ENCODE peak calls at places on chromosomes 3 and 15, in four cellular contexts. M is upper lobe of right lung, A is psoas muscle, O is MM.1S. F is an unnamed sample.

GRCh38 chr15:67691450-67691849 is 133.9 kb upstream of the SKOR1 start:
- DNase-seq in M (no peak), A (no peak), O (no peak), F (no peak)

GRCh38 chr3:123719785-123720531 is 135.1 kb upstream of the HACD2 start:
- DNase-seq in M (no peak), A (no peak), O (no peak), F (no peak)

GRCh38 chr3:197374951-197375560 is 76.6 kb upstream of the DLG1 start:
- DNase-seq in M (no peak), A (no peak), O (no peak), F (no peak)

GRCh38 chr15:80609111-80609510 is 86.0 kb upstream of the ABHD17C start:
- DNase-seq in M (no peak), A (no peak), O (no peak), F (no peak)

GRCh38 chr15:78831229-78832207 is 20.3 kb upstream of the ADAMTS7 start:
- DNase-seq in M (no peak), A (no peak), O (no peak), F (no peak)

GRCh38 chr15:81311834-81312459 is 12.0 kb downstream of the STARD5 start:
- DNase-seq in M (no peak), A (no peak), O (no peak), F (no peak)

GRCh38 chr15:89472785-89473256 is 23.6 kb downstream of the RHCG start:
- DNase-seq in M (no peak), A (no peak), O (peak; percentile 24), F (peak; percentile 56)

GRCh38 chr15:62940755-62941361 is 101.7 kb upstream of the TPM1 start:
- DNase-seq in M (no peak), A (peak; percentile 87), O (peak; percentile 69), F (peak; percentile 99)

GRCh38 chr15:40087991-40088928 is 20.4 kb downstream of the BMF start:
- DNase-seq in M (peak; percentile 60), A (peak; percentile 89), O (no peak), F (no peak)

GRCh38 chr15:38555686-38556334 is 8.8 kb downstream of the RASGRP1 start:
- DNase-seq in M (no peak), A (no peak), O (no peak), F (peak; percentile 20)

GRCh38 chr3:66037986-66038369 is 740 bp downstream of the MAGI1 start:
- DNase-seq in M (peak; percentile 73), A (peak; percentile 56), O (peak; percentile 30), F (no peak)

GRCh38 chr15:78841891-78842290 is 30.6 kb upstream of the ADAMTS7 start:
- DNase-seq in M (peak; percentile 27), A (no peak), O (no peak), F (no peak)

GRCh38 chr15:96331141-96331941 is 841 bp downstream of the NR2F2 start:
- DNase-seq in M (peak; percentile 68), A (peak; percentile 74), O (no peak), F (peak; percentile 34)

GRCh38 chr3:127218457-127218922 is 25.6 kb downstream of the PRR23E start:
- DNase-seq in M (no peak), A (no peak), O (no peak), F (no peak)

GRCh38 chr15:63348392-63348791 is 33.3 kb downstream of the CA12 start:
- DNase-seq in M (peak; percentile 77), A (peak; percentile 75), O (no peak), F (peak; percentile 43)

GRCh38 chr15:32669870-32670623 is 28.5 kb downstream of the SCG5 start:
- DNase-seq in M (no peak), A (no peak), O (no peak), F (no peak)

GRCh38 chr15:81189583-81190283 is 6.9 kb upstream of the IL16 start:
- DNase-seq in M (peak; percentile 71), A (peak; percentile 89), O (no peak), F (peak; percentile 53)

GRCh38 chr3:130901463-130902204 is 7.8 kb downstream of the ATP2C1 start:
- DNase-seq in M (no peak), A (no peak), O (no peak), F (no peak)

GRCh38 chr15:96390986-96391385 is 60.5 kb downstream of the NR2F2 start:
- DNase-seq in M (no peak), A (no peak), O (no peak), F (no peak)

GRCh38 chr15:72222433-72222832 is 8.6 kb downstream of the PKM start:
- DNase-seq in M (no peak), A (peak; percentile 90), O (no peak), F (no peak)

GRCh38 chr3:159126261-159127020 is 324.6 kb downstream of the MFSD1 start:
- DNase-seq in M (no peak), A (no peak), O (no peak), F (peak; percentile 31)
- TF ChIP-seq CTCF in M (no peak), A (no peak), O (no peak), F (no peak)

GRCh38 chr3:12227833-12228232 is 61.0 kb upstream of the PPARG start:
- DNase-seq in M (no peak), A (no peak), O (no peak), F (peak; percentile 69)
- H3K4me3 ChIP-seq in M (no peak overlapping the region), A (no peak overlapping the region), O (no peak overlapping the region), F (no peak overlapping the region)

DNA sequence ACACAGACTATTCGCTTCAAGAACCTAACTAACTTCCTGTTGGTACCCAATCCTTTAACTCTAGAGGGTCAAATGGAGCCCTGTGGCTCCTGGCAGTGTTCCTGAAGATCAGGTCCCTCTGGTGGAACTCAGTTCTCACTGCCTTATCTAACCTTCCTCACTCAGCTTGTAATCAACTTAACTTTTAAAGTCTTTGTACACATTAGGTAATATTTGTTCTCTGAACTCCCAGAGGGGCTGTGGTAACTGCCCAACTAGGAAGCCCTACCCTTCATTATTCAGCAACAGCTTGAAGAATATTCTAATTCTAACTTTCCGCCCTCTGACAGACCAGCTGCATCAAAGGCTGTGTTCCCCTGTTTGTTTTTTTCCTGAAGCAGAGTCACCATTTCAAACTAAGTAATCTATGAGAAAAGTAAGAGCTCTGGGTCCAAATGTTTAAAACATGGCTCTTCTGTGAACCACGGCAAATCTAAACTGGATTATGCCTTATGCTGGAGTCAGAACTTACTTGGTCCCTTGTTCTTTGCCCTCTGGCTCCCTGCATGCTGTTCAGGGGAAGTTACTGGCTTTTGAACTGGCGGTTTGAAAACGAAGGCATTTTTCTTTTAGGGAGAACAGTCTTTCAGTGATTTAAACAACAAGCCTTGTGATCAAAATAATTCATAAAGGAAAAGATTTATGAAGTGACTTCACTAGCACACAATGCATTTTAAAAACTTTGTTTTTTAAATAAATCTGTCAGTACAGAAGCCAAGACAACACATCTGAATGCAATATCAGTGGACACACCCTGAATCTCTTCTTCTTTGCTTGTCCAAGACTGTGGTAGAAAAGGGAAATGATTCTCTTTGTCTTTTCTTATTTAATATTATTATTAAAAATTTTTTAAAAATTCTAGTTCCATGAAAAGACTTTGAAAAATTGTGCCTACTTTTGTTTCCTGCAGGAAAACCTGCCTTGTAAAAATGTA is 365.6 kb downstream of the TIGIT start:
- DNase-seq in M (no peak), A (peak; percentile 43), O (no peak), F (no peak)
- H3K27ac ChIP-seq in M (peak overlapping the region; percentile 55), A (peak overlapping the region; percentile 66), O (no peak overlapping the region), F (no peak overlapping the region)

GRCh38 chr3:140276698-140277097 is 341.7 kb downstream of the CLSTN2 start:
- DNase-seq in M (no peak), A (no peak), O (no peak), F (peak; percentile 19)
- TF ChIP-seq CTCF in M (peak; percentile 42), A (peak; percentile 16), O (peak; percentile 15), F (peak; percentile 60)

GRCh38 chr3:114155370-114155821 is 23.5 kb downstream of the DRD3 start:
- DNase-seq in M (no peak), A (no peak), O (no peak), F (peak; percentile 34)
- H3K4me3 ChIP-seq in M (no peak overlapping the region), A (no peak overlapping the region), O (no peak overlapping the region), F (no peak overlapping the region)

DNA sequence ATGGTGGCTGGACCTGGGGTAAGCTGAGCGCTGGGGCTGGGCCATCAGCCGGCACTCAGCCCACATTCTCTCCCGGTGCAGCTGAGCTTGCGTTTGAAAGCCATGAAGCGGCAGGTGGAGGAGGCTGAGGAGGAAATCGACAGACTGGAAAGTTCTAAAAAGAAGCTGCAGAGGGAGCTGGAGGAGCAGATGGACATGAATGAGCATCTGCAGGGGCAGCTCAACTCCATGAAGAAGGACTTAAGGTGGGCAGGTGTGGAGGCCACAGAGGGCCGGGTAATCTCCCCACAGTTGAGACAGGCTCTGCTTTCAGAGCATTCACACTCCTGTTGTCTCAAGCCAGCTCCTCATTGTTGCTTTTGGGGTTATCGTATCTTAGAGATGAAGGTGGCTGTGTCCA is 45.7 kb upstream of the MYZAP start:
- DNase-seq in M (no peak), A (no peak), O (no peak), F (no peak)
- H3K27ac ChIP-seq in M (no peak overlapping the region), A (no peak overlapping the region), O (no peak overlapping the region), F (no peak overlapping the region)

F was measured in brain microvascular endothelial cell.